ENCODE peak calls at places on chromosomes 7 and 10, in five cellular contexts. V is activated T-helper 9 cell treated with anti-CD3 and anti-CD28 coated beads, Interleukin-2, amount 50 U/mL, for 16 hours; B is EL; M is kidney tubule cell; Y is HCT116. C is an unnamed sample.

GRCh38 chr7:82559203-82559805 is 115.7 kb upstream of the CACNA2D1 start:
- DNase-seq in V (no peak), B (no peak), M (peak), Y (no peak), C (no peak)

GRCh38 chr7:105638942-105639495 is 57.7 kb upstream of the EFCAB10 start:
- DNase-seq in V (no peak), B (no peak), M (peak), Y (no peak), C (no peak)

GRCh38 chr10:6514844-6515780 is 65.0 kb downstream of the PRKCQ start:
- DNase-seq in V (no peak), B (no peak), M (no peak), Y (no peak), C (no peak)

GRCh38 chr7:42096262-42096661 is 140.7 kb downstream of the GLI3 start:
- DNase-seq in V (no peak), B (no peak), M (no peak), Y (no peak), C (no peak)

GRCh38 chr7:2638224-2638991 is 6.6 kb downstream of the TTYH3 start:
- DNase-seq in V (no peak), B (peak), M (peak), Y (no peak), C (no peak)

GRCh38 chr10:58952747-58953466 is 223.5 kb upstream of the PHYHIPL start:
- DNase-seq in V (no peak), B (peak), M (peak), Y (peak), C (peak)

GRCh38 chr7:150876817-150877526 is 24.7 kb downstream of the AOC1 start:
- DNase-seq in V (peak), B (peak), M (peak), Y (peak), C (peak)

GRCh38 chr7:151375530-151376217 is 34.1 kb downstream of the NUB1 start:
- DNase-seq in V (no peak), B (no peak), M (no peak), Y (no peak), C (no peak)

GRCh38 chr10:28906440-28906839 is 229.1 kb downstream of the BAMBI start:
- DNase-seq in V (no peak), B (peak), M (no peak), Y (no peak), C (no peak)

GRCh38 chr7:102260856-102261255 is 25.8 kb upstream of the SH2B2 start:
- DNase-seq in V (no peak), B (no peak), M (peak), Y (no peak), C (no peak)

GRCh38 chr7:6165075-6165474 is 107.3 kb downstream of the CYTH3 start:
- DNase-seq in V (no peak), B (no peak), M (no peak), Y (no peak), C (no peak)

GRCh38 chr7:35253182-35253679 is 669 bp downstream of the TBX20 start:
- DNase-seq in V (no peak), B (no peak), M (no peak), Y (no peak), C (no peak)

GRCh38 chr10:29957887-29958330 is 101.5 kb downstream of the JCAD start:
- DNase-seq in V (no peak), B (no peak), M (peak), Y (no peak), C (no peak)

GRCh38 chr7:98286093-98286525 is 4.6 kb downstream of the BRI3 start:
- DNase-seq in V (no peak), B (peak), M (peak), Y (peak), C (no peak)

GRCh38 chr7:149497467-149498261 is at the start of gene ZNF746:
- DNase-seq in V (peak), B (peak), M (peak), Y (peak), C (peak)

GRCh38 chr10:71471031-71471430 is 74.3 kb downstream of the CDH23 start:
- DNase-seq in V (no peak), B (no peak), M (no peak), Y (no peak), C (no peak)

GRCh38 chr7:27171636-27172387 is 2.3 kb downstream of the HOXA10 start:
- DNase-seq in V (no peak), B (peak), M (peak), Y (no peak), C (no peak)

GRCh38 chr10:12191715-12192114 is 4.0 kb downstream of the NUDT5 start:
- DNase-seq in V (no peak), B (no peak), M (peak), Y (no peak), C (no peak)

GRCh38 chr10:67878133-67878532 is 6.3 kb upstream of the SIRT1 start:
- DNase-seq in V (no peak), B (no peak), M (no peak), Y (no peak), C (no peak)

GRCh38 chr10:123559066-123559822 is 106.9 kb upstream of the GPR26 start:
- DNase-seq in V (peak), B (peak), M (peak), Y (peak), C (peak)

GRCh38 chr7:70571403-70571911 is 560.5 kb upstream of the GALNT17 start:
- DNase-seq in V (no peak), B (no peak), M (peak), Y (no peak), C (no peak)

GRCh38 chr7:128321044-128321422 is 22.7 kb downstream of the RBM28 start:
- DNase-seq in V (no peak), B (no peak), M (no peak), Y (no peak), C (no peak)

GRCh38 chr7:102869195-102869594 is 43.6 kb upstream of the LRRC17 start:
- DNase-seq in V (no peak), B (no peak), M (no peak), Y (no peak), C (no peak)

GRCh38 chr7:104901239-104901638 is 112.8 kb upstream of the KMT2E start:
- DNase-seq in V (no peak), B (no peak), M (no peak), Y (no peak), C (no peak)

GRCh38 chr7:143882020-143882610 is 19.9 kb downstream of the TCAF1 start:
- DNase-seq in V (no peak), B (peak), M (no peak), Y (no peak), C (no peak)

GRCh38 chr10:132980426-132981172 is 38.2 kb upstream of the CFAP46 start:
- DNase-seq in V (no peak), B (no peak), M (no peak), Y (no peak), C (no peak)

GRCh38 chr10:63229192-63229591 is 96.1 kb downstream of the NRBF2 start:
- DNase-seq in V (no peak), B (no peak), M (no peak), Y (no peak), C (no peak)

GRCh38 chr7:80498481-80499349 is 13.1 kb downstream of the GNAT3 start:
- DNase-seq in V (no peak), B (peak), M (peak), Y (peak), C (no peak)

GRCh38 chr7:38241071-38241470 is 32.4 kb downstream of the TARP start:
- DNase-seq in V (no peak), B (no peak), M (no peak), Y (no peak), C (no peak)

C was measured in activated T-cell treated with anti-CD3 and anti-CD28 coated beads, Interleukin-2, amount 50 U/mL, for 72 hours.